ENCODE peak calls at places on chromosomes 5 and 9, in six cellular contexts. B, Q, G, K, W and T are unnamed samples.

GRCh38 chr5:148343049-148343413 is 7.7 kb downstream of the SPINK9 start:
- DNase-seq in K (no peak), W (no peak), Q (no peak), B (no peak), G (no peak), T (no peak)

GRCh38 chr5:10913846-10914245 is 152.8 kb upstream of the DAP start:
- DNase-seq in Q (no peak), B (no peak), W (no peak), G (no peak), K (no peak), T (no peak)

GRCh38 chr9:36966371-36967097 is 67.5 kb downstream of the PAX5 start:
- DNase-seq in K (no peak), W (no peak), Q (no peak), G (no peak), B (no peak), T (no peak)

GRCh38 chr5:66307647-66308257 is 163.7 kb downstream of the SREK1 start:
- DNase-seq in Q (peak; percentile 73), K (no peak), B (no peak), G (peak; percentile 41), W (peak; percentile 67), T (no peak)

GRCh38 chr5:162591724-162592123 is 524.2 kb downstream of the GABRG2 start:
- DNase-seq in B (no peak), W (no peak), K (no peak), Q (no peak), G (no peak), T (no peak)

GRCh38 chr5:59648038-59648831 is 245.3 kb downstream of the PDE4D start:
- DNase-seq in Q (no peak), W (no peak), G (no peak), B (no peak), K (no peak), T (no peak)

GRCh38 chr9:117415584-117415937 is 704 bp upstream of the ASTN2 start:
- DNase-seq in K (no peak), Q (no peak), G (no peak), B (peak; percentile 42), W (no peak), T (no peak)

GRCh38 chr5:76617675-76618074 is 5.5 kb downstream of the F2RL2 start:
- DNase-seq in B (no peak), G (no peak), W (no peak), Q (no peak), K (no peak), T (no peak)

GRCh38 chr9:111957856-111958631 is 61.4 kb downstream of the UGCG start:
- DNase-seq in G (peak; percentile 9), Q (peak; percentile 11), B (no peak), W (no peak), K (no peak), T (peak; percentile 9)

GRCh38 chr9:16341176-16341575 is 529.3 kb downstream of the BNC2 start:
- DNase-seq in W (no peak), K (no peak), Q (no peak), G (no peak), B (no peak), T (no peak)

GRCh38 chr5:30098940-30099339 is 1094.5 kb upstream of the CDH6 start:
- DNase-seq in B (no peak), G (no peak), Q (no peak), K (no peak), W (no peak), T (no peak)